ENCODE peak calls at places on chromosomes 11 and 22, in seven cellular contexts. G, Z, P, S, F, C and W are unnamed samples.

GRCh38 chr11:66232769-66233168 is 35.7 kb upstream of the RAB1B start:
- DNase-seq in P (no peak), G (no peak), Z (no peak), C (no peak), F (no peak), S (no peak), W (no peak)

GRCh38 chr22:31681625-31682345 is 19.8 kb upstream of the PISD start:
- DNase-seq in Z (no peak), S (no peak), F (no peak), G (peak; percentile 60), C (peak; percentile 88), P (no peak), W (peak; percentile 43)

GRCh38 chr11:62295504-62295903 is 3.4 kb downstream of the SCGB1D4 start:
- DNase-seq in G (no peak), Z (no peak), S (no peak), P (no peak), F (no peak), C (peak; percentile 32), W (peak; percentile 5)

GRCh38 chr11:38950882-38951281 is 2352.8 kb upstream of the RAG2 start:
- DNase-seq in P (no peak), F (no peak), G (no peak), Z (no peak), S (no peak), C (peak; percentile 24), W (peak; percentile 25)

GRCh38 chr22:19043111-19044085 is 78.8 kb downstream of the DGCR2 start:
- DNase-seq in C (peak; percentile 15), P (no peak), F (no peak), S (no peak), Z (no peak), G (peak; percentile 19), W (peak; percentile 47)

GRCh38 chr22:46054091-46054877 is 77.3 kb upstream of the WNT7B start:
- DNase-seq in P (peak; percentile 70), F (no peak), C (peak; percentile 87), G (peak; percentile 90), Z (peak; percentile 68), S (peak; percentile 85), W (peak; percentile 84)

GRCh38 chr11:120184371-120184945 is 26.4 kb upstream of the OAF start:
- DNase-seq in F (no peak), C (no peak), G (peak; percentile 69), S (peak; percentile 66), P (no peak), Z (peak; percentile 36), W (no peak)

GRCh38 chr22:49012695-49013094 is 815.0 kb downstream of the BRD1 start:
- DNase-seq in C (no peak), P (no peak), S (no peak), F (no peak), Z (no peak), G (no peak), W (no peak)

GRCh38 chr22:40400173-40400572 is 29.8 kb downstream of the SGSM3 start:
- DNase-seq in F (no peak), P (peak; percentile 42), S (no peak), Z (no peak), C (no peak), G (no peak), W (no peak)

GRCh38 chr11:79237111-79237510 is 203.7 kb downstream of the TENM4 start:
- DNase-seq in S (no peak), Z (no peak), P (no peak), F (no peak), C (no peak), G (no peak), W (no peak)

GRCh38 chr11:77705195-77705876 is 67.7 kb upstream of the CLNS1A start:
- DNase-seq in Z (no peak), G (no peak), P (no peak), S (no peak), F (peak; percentile 4), C (peak; percentile 84), W (peak; percentile 24)

GRCh38 chr11:2390871-2391662 is 9.5 kb upstream of the TSSC4 start:
- DNase-seq in C (peak; percentile 85), Z (no peak), F (no peak), G (peak; percentile 74), P (peak; percentile 61), S (peak; percentile 83), W (peak; percentile 28)

GRCh38 chr22:39179401-39179827 is 26.9 kb upstream of the CBX7 start:
- DNase-seq in Z (no peak), S (no peak), C (no peak), P (no peak), F (no peak), G (no peak), W (no peak)

GRCh38 chr11:12777208-12777874 is 103.1 kb downstream of the TEAD1 start:
- DNase-seq in G (no peak), F (no peak), C (no peak), Z (no peak), P (no peak), S (no peak), W (no peak)

GRCh38 chr11:11973866-11974265 is 34.6 kb downstream of the DKK3 start:
- DNase-seq in G (no peak), S (no peak), P (no peak), Z (no peak), C (peak; percentile 66), F (no peak), W (no peak)

GRCh38 chr11:77062924-77063323 is 3.8 kb upstream of the CAPN5 start:
- DNase-seq in G (no peak), P (no peak), Z (peak; percentile 38), S (no peak), C (no peak), F (no peak), W (no peak)

GRCh38 chr11:74686792-74687191 is 44.4 kb downstream of the CHRDL2 start:
- DNase-seq in G (peak; percentile 16), Z (no peak), P (no peak), F (no peak), C (peak; percentile 72), S (peak; percentile 25), W (peak; percentile 86)

GRCh38 chr11:48024635-48025071 is 44.3 kb downstream of the PTPRJ start:
- DNase-seq in C (no peak), P (no peak), G (no peak), S (no peak), F (no peak), Z (no peak), W (no peak)

GRCh38 chr11:46330887-46331652 is 16.2 kb upstream of the DGKZ start:
- DNase-seq in C (no peak), Z (no peak), P (no peak), F (no peak), G (no peak), S (no peak), W (no peak)

DNA sequence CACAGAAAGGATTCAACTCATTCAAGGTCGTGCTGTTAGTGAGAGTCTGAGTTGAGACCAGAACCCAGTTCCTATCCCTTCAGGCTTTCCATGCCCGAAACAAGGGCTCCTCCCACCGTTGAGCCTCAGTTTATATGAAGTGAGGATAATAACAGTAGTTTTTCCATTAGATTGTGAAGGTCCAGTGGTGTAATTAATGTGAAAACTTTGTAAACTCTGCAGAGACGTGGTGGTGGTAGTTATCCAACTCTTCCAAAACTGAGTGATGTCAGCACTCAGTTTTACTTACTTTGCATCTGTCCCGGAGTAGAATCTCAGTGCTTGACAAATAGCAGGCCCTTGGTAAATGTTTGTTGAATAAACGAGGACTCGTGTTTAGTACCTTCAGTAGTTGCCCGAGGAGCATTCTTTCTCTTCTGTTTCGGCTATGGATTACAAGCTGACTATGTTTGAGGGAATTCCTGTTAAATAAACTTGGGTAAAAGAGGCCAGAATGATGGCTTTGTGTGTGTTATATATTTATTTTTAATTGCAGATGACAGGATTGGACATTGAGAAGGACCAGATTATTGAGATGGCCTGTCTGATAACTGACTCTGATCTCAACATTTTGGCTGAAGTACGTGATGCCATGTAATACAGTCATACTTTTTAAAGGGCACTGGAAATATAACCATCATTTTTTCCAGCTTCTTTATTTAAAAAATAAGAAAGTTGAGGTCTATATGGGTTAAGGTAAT is 1.0 kb downstream of the REXO2 start:
- DNase-seq in P (no peak), Z (no peak), C (peak; percentile 29), F (no peak), G (no peak), S (no peak), W (no peak)
- H3K27me3 ChIP-seq in P (no peaks in the 10 kb centered on the region), Z (no peaks in the 10 kb centered on the region), C (no peaks in the 10 kb centered on the region), F (no peaks in the 10 kb centered on the region), G (no peaks in the 10 kb centered on the region), S (no peaks in the 10 kb centered on the region), W (no peaks in the 10 kb centered on the region)

GRCh38 chr11:94828088-94828487 is 59.9 kb downstream of the AMOTL1 start:
- DNase-seq in F (no peak), S (no peak), C (no peak), G (no peak), P (no peak), Z (no peak), W (no peak)

GRCh38 chr11:94832604-94833238 is 64.6 kb downstream of the AMOTL1 start:
- DNase-seq in Z (no peak), P (no peak), C (no peak), F (no peak), S (no peak), G (no peak), W (no peak)

GRCh38 chr11:94830722-94831121 is 62.6 kb downstream of the AMOTL1 start:
- DNase-seq in F (no peak), G (no peak), P (no peak), Z (no peak), S (no peak), C (no peak), W (no peak)

GRCh38 chr11:94834931-94835330 is 66.8 kb downstream of the AMOTL1 start:
- DNase-seq in F (no peak), C (peak; percentile 16), P (no peak), G (no peak), Z (no peak), S (no peak), W (peak; percentile 21)

GRCh38 chr11:94831529-94831928 is 63.4 kb downstream of the AMOTL1 start:
- DNase-seq in F (no peak), P (no peak), Z (no peak), G (no peak), S (no peak), C (no peak), W (no peak)
- H3K36me3 ChIP-seq in F (peaks cover 44% of the 10 kb centered on the region), P (no peaks in the 10 kb centered on the region), Z (no peaks in the 10 kb centered on the region), G (no peaks in the 10 kb centered on the region), S (no peaks in the 10 kb centered on the region), C (peaks cover 9% of the 10 kb centered on the region), W (peaks cover 46% of the 10 kb centered on the region)

DNA sequence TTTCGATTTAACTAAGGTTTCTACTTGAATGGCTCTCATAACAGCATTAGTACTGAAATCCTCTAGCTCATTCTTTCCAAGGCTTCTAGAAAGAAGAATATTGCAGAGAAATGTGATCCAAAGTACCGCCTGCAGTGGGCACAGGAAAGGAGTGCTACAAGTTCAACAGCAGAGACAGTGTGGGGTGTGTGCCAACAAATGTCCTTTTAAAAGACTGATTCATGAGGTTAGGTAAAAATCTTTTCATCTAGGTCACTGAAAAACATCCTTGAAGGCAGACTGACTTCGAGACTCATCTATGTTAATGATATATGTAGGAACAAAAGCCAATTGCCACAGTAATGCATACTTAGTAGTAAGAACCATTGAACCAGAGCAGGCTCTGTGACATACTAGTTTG is 349.1 kb upstream of the PITPNB start:
- DNase-seq in P (no peak), G (no peak), Z (no peak), C (peak; percentile 55), S (no peak), F (no peak), W (peak; percentile 39)
- H3K4me3 ChIP-seq in P (no peak overlapping the region), G (no peak overlapping the region), Z (no peak overlapping the region), C (no peak overlapping the region), S (no peak overlapping the region), F (no peak overlapping the region), W (no peak overlapping the region)

DNA sequence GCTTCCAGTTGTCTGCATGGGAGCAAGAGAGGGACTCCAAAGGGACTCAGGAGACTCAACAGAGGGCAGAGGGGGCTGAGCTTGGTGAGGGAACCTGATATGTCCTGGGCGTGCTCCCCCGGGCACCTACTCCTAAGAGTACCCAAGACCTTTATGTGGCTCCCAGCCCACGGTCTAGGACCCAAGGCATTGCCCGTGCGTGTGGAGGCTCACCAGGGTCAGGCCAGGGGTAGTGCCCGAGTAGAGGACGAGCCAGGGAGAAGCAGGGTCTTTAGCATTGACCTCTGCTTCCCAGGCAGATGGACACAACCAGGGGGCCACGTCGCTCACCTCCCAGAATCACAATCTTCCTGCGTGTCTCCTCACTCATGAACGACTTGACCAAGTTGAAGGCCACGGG is 13.4 kb downstream of the SEC14L4 start:
- DNase-seq in S (no peak), Z (no peak), G (no peak), C (no peak), F (no peak), P (no peak), W (no peak)
- H3K27me3 ChIP-seq in S (no peaks in the 10 kb centered on the region), Z (no peaks in the 10 kb centered on the region), G (no peaks in the 10 kb centered on the region), C (peaks cover 2% of the 10 kb centered on the region), F (peaks cover 10% of the 10 kb centered on the region), P (no peaks in the 10 kb centered on the region), W (no peaks in the 10 kb centered on the region)